ENCODE peak calls at places on chromosome 4, in five cellular contexts. One of them, this sample, is unnamed.

GRCh38 chr4:155371432-155372043 is 5.2 kb downstream of the MAP9 start:
- DNase-seq in AG04450: no peak
- DNase-seq in psoas muscle: no peak
- DNase-seq in tibial artery: no peak
- DNase-seq in astrocyte of the spinal cord: peak
- DNase-seq in this sample: no peak

GRCh38 chr4:53929955-53930798 is 134.2 kb downstream of the CHIC2 start:
- DNase-seq in tibial artery: peak
- DNase-seq in astrocyte of the spinal cord: peak
- DNase-seq in psoas muscle: peak
- DNase-seq in AG04450: peak
- DNase-seq in this sample: peak

GRCh38 chr4:184807261-184807660 is 18.5 kb downstream of the ACSL1 start:
- DNase-seq in psoas muscle: no peak
- DNase-seq in AG04450: no peak
- DNase-seq in astrocyte of the spinal cord: peak
- DNase-seq in tibial artery: no peak
- DNase-seq in this sample: no peak

GRCh38 chr4:103197765-103198110 is 405 bp downstream of the CENPE start:
- DNase-seq in tibial artery: no peak
- DNase-seq in AG04450: no peak
- DNase-seq in astrocyte of the spinal cord: no peak
- DNase-seq in psoas muscle: no peak
- DNase-seq in this sample: no peak

GRCh38 chr4:144371479-144371878 is 231.0 kb upstream of the GYPA start:
- DNase-seq in tibial artery: no peak
- DNase-seq in AG04450: no peak
- DNase-seq in astrocyte of the spinal cord: peak
- DNase-seq in psoas muscle: no peak
- DNase-seq in this sample: no peak

GRCh38 chr4:26995316-26995715 is 134.7 kb downstream of the STIM2 start:
- DNase-seq in astrocyte of the spinal cord: no peak
- DNase-seq in AG04450: no peak
- DNase-seq in psoas muscle: no peak
- DNase-seq in tibial artery: no peak
- DNase-seq in this sample: no peak

GRCh38 chr4:106676173-106676921 is 307.8 kb upstream of the GIMD1 start:
- DNase-seq in psoas muscle: no peak
- DNase-seq in astrocyte of the spinal cord: peak
- DNase-seq in tibial artery: no peak
- DNase-seq in AG04450: no peak
- DNase-seq in this sample: no peak

GRCh38 chr4:132108784-132109183 is 1040.3 kb upstream of the PCDH10 start:
- DNase-seq in tibial artery: no peak
- DNase-seq in AG04450: no peak
- DNase-seq in astrocyte of the spinal cord: peak
- DNase-seq in psoas muscle: no peak
- DNase-seq in this sample: no peak

GRCh38 chr4:111689214-111689613 is 456.0 kb upstream of the FAM241A start:
- DNase-seq in psoas muscle: no peak
- DNase-seq in astrocyte of the spinal cord: peak
- DNase-seq in tibial artery: peak
- DNase-seq in AG04450: no peak
- DNase-seq in this sample: no peak

GRCh38 chr4:91035276-91035675 is 908.1 kb downstream of the CCSER1 start:
- DNase-seq in tibial artery: no peak
- DNase-seq in astrocyte of the spinal cord: peak
- DNase-seq in psoas muscle: no peak
- DNase-seq in AG04450: no peak
- DNase-seq in this sample: no peak

GRCh38 chr4:7384003-7384928 is 50.5 kb downstream of the PSAPL1 start:
- DNase-seq in AG04450: no peak
- DNase-seq in tibial artery: peak
- DNase-seq in psoas muscle: no peak
- DNase-seq in astrocyte of the spinal cord: no peak
- DNase-seq in this sample: no peak

GRCh38 chr4:138655970-138656369 is 359.6 kb upstream of the NOCT start:
- DNase-seq in AG04450: no peak
- DNase-seq in tibial artery: no peak
- DNase-seq in astrocyte of the spinal cord: no peak
- DNase-seq in psoas muscle: no peak
- DNase-seq in this sample: no peak

GRCh38 chr4:98822144-98822543 is 106.8 kb downstream of the EIF4E start:
- DNase-seq in AG04450: no peak
- DNase-seq in psoas muscle: no peak
- DNase-seq in tibial artery: no peak
- DNase-seq in astrocyte of the spinal cord: no peak
- DNase-seq in this sample: no peak
- TF ChIP-seq CTCF in AG04450: no peak
- TF ChIP-seq CTCF in psoas muscle: no peak
- TF ChIP-seq CTCF in tibial artery: no peak
- TF ChIP-seq CTCF in astrocyte of the spinal cord: no peak
- TF ChIP-seq CTCF in this sample: no peak

DNA sequence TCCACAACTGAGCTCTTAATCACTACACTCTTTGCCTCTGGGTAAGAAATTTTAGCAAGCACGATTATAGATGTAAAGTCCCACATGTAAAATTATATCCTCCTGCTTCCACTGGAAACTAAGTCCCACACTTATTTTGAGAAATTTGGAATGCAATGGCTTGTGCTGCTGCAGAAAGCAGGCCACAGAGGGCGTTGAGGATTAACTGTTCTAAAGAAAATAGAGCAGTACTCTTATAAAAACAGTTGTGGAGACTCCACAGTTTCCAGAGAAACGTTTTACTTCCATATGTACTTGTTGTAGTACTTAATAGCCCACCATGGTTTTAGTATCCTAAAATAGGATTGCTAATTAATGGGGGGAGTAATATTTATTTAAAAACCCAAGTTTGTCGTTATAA is 1.7 kb upstream of the CENPC start:
- DNase-seq in psoas muscle: no peak
- DNase-seq in tibial artery: no peak
- DNase-seq in astrocyte of the spinal cord: no peak
- DNase-seq in AG04450: no peak
- DNase-seq in this sample: no peak
- TF ChIP-seq CTCF in psoas muscle: no peak
- TF ChIP-seq CTCF in tibial artery: peak
- TF ChIP-seq CTCF in astrocyte of the spinal cord: no peak
- TF ChIP-seq CTCF in AG04450: no peak
- TF ChIP-seq CTCF in this sample: no peak

DNA sequence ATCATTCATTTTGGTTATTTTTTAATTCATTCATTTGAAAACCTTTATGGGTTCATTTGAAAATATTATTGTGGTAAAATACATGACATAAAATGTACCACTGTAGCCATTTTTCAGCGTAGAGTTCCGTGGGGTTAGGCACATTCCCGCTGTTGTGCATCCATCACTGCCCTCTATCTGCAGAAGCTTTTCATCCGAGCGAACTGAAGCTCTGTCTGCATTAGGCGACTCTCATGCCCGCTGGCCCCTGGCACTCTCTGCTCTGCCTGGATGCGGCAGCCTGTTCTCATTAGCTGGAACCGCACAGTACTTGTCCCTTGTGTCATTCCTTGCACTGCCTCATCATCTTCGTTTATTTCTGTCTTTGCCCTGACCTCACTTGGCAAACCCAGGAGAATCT is 17.5 kb downstream of the CFAP99 start:
- DNase-seq in psoas muscle: no peak
- DNase-seq in astrocyte of the spinal cord: no peak
- DNase-seq in AG04450: no peak
- DNase-seq in tibial artery: no peak
- DNase-seq in this sample: no peak
- TF ChIP-seq CTCF in psoas muscle: peak
- TF ChIP-seq CTCF in astrocyte of the spinal cord: peak
- TF ChIP-seq CTCF in AG04450: no peak
- TF ChIP-seq CTCF in tibial artery: no peak
- TF ChIP-seq CTCF in this sample: no peak

GRCh38 chr4:173365359-173365996 is 5.3 kb upstream of the SAP30 start:
- DNase-seq in astrocyte of the spinal cord: no peak
- DNase-seq in AG04450: no peak
- DNase-seq in psoas muscle: no peak
- DNase-seq in tibial artery: no peak
- DNase-seq in this sample: no peak

GRCh38 chr4:173357939-173358338 is 12.8 kb upstream of the SAP30 start:
- DNase-seq in astrocyte of the spinal cord: no peak
- DNase-seq in AG04450: no peak
- DNase-seq in psoas muscle: no peak
- DNase-seq in tibial artery: no peak
- DNase-seq in this sample: no peak

GRCh38 chr4:173362666-173363065 is 8.1 kb upstream of the SAP30 start:
- DNase-seq in tibial artery: no peak
- DNase-seq in psoas muscle: no peak
- DNase-seq in astrocyte of the spinal cord: no peak
- DNase-seq in AG04450: no peak
- DNase-seq in this sample: no peak

DNA sequence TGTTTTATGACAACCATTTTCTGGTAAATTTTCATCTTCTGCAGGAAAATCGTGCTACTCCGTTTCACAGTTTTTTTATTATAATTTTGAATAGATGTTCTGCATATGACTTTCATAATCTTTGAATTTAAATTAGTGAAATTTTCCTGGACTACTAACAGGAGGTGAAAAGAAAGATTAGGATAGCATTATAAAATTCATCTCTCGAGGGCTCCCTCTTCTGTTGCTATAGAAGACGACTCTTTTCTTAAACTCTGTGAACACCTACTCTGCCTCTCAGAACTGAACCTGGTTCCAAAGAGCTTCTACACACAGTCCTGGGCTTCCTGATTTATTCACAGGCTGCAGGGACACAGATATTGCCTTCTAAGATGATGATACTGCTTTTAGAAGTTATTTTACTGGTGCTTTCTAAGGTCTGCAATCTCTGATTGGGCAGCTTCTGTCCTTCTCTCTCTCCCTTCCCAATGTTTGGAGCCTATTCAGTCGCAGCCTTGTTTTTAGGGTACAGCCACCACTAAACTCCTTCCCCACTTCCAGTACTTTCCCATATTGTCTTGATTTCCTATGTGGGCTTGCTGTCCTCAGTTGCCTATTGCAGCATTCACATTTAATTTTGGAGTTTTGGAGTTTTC is 10.1 kb upstream of the SAP30 start:
- DNase-seq in psoas muscle: no peak
- DNase-seq in tibial artery: no peak
- DNase-seq in astrocyte of the spinal cord: peak
- DNase-seq in AG04450: no peak
- DNase-seq in this sample: no peak
- TF ChIP-seq CTCF in psoas muscle: peak
- TF ChIP-seq CTCF in tibial artery: peak
- TF ChIP-seq CTCF in astrocyte of the spinal cord: peak
- TF ChIP-seq CTCF in AG04450: peak
- TF ChIP-seq CTCF in this sample: peak

GRCh38 chr4:126628933-126629332 is 1003.8 kb upstream of the INTU start:
- DNase-seq in AG04450: no peak
- DNase-seq in tibial artery: no peak
- DNase-seq in astrocyte of the spinal cord: no peak
- DNase-seq in psoas muscle: no peak
- DNase-seq in this sample: no peak

GRCh38 chr4:126630171-126630570 is 1002.6 kb upstream of the INTU start:
- DNase-seq in psoas muscle: no peak
- DNase-seq in astrocyte of the spinal cord: no peak
- DNase-seq in AG04450: no peak
- DNase-seq in tibial artery: no peak
- DNase-seq in this sample: no peak

GRCh38 chr4:126627255-126627654 is 1005.5 kb upstream of the INTU start:
- DNase-seq in tibial artery: no peak
- DNase-seq in AG04450: no peak
- DNase-seq in psoas muscle: no peak
- DNase-seq in astrocyte of the spinal cord: peak
- DNase-seq in this sample: no peak
- TF ChIP-seq CTCF in tibial artery: no peak
- TF ChIP-seq CTCF in AG04450: peak
- TF ChIP-seq CTCF in psoas muscle: no peak
- TF ChIP-seq CTCF in astrocyte of the spinal cord: peak
- TF ChIP-seq CTCF in this sample: peak

DNA sequence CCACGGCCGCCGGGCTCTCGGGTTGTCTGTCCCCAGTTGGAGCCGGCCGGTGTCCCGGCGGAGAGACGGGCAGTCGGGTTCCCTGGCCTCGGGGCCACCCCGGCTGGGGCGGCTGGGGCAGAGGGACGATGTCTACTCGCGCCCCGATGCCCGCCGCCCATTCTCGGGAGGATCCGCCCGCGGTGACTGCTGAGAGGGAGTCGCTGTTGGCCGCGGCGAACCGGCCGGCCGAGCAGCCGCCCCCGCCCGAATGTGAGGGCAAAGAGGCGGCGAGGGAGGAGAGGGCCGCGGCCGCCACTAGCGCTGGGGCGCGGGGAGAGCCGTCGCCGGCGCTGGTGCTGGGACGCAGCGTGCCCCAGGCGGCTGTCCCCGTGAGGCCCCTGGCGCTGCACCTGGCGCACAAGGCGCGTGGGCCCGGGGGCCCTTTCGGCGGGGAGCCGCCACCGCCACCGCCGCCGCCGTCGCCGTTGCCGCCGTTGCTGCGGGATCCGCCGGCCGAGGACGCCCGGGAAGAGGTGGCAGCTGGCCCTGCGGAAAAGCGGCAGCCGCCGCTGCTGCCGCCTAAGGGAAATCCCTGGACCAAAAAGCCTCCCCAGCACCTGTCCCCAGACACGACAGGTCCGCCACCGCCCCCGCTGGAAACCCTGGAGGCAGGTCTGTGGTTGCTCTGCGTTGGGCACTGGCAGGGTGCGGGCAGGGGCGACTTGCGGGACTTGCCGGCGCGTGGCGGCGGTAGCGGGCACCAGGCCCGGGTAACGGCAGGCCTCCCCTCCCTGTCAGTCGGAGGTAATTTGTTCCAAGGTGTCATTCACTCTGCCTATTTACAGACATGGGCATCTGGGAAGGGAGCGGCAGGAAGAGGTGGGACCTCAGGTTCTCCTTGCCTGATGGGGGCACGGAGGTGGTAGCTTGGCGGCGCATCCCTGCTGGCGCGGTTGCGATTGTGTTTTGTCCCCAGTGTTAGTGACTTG is 739 bp downstream of the LARP1B start:
- DNase-seq in astrocyte of the spinal cord: peak
- DNase-seq in tibial artery: peak
- DNase-seq in AG04450: no peak
- DNase-seq in psoas muscle: peak
- DNase-seq in this sample: peak
- TF ChIP-seq CTCF in astrocyte of the spinal cord: peak
- TF ChIP-seq CTCF in tibial artery: no peak
- TF ChIP-seq CTCF in AG04450: peak
- TF ChIP-seq CTCF in psoas muscle: no peak
- TF ChIP-seq CTCF in this sample: no peak

This sample was measured in progenitor cell of endocrine pancreas.